ENCODE peak calls at places on chromosomes 2 and 18, in seven cellular contexts. H, Y, F, C, T, A and V are unnamed samples.

GRCh38 chr2:215189393-215189792 is 51.0 kb upstream of the ABCA12 start:
- DNase-seq in H (no peak), Y (no peak), F (no peak), C (no peak), T (no peak), A (no peak), V (no peak)

GRCh38 chr2:28325567-28326468 is 66.8 kb upstream of the FOSL2 start:
- DNase-seq in H (no peak), Y (no peak), F (peak; percentile 86), C (peak; percentile 53), T (no peak), A (peak; percentile 64), V (no peak)

GRCh38 chr2:210195066-210195852 is 24.1 kb upstream of the KANSL1L start:
- DNase-seq in H (no peak), Y (peak; percentile 76), F (no peak), C (peak; percentile 54), T (peak; percentile 30), A (no peak), V (peak; percentile 66)

GRCh38 chr2:24164416-24164973 is 10.4 kb upstream of the FAM228A start:
- DNase-seq in H (peak; percentile 59), Y (peak; percentile 8), F (peak; percentile 31), C (no peak), T (no peak), A (peak; percentile 63), V (peak; percentile 38)

GRCh38 chr2:96407041-96407918 is 71.7 kb downstream of the NCAPH start:
- DNase-seq in H (peak; percentile 56), Y (peak; percentile 83), F (peak; percentile 59), C (peak; percentile 82), T (no peak), A (peak; percentile 62), V (peak; percentile 79)

GRCh38 chr2:151051584-151052220 is 210.0 kb downstream of the RBM43 start:
- DNase-seq in H (no peak), Y (peak; percentile 77), F (peak; percentile 12), C (no peak), T (peak; percentile 55), A (peak; percentile 16), V (peak; percentile 55)

GRCh38 chr2:129793326-129793955 is 186.0 kb upstream of the RAB6C start:
- DNase-seq in H (no peak), Y (no peak), F (no peak), C (no peak), T (no peak), A (no peak), V (no peak)

GRCh38 chr2:21757805-21758204 is 634.0 kb downstream of the TDRD15 start:
- DNase-seq in H (no peak), Y (no peak), F (no peak), C (no peak), T (no peak), A (no peak), V (no peak)

GRCh38 chr18:45634454-45634853 is 19.2 kb downstream of the SLC14A2 start:
- DNase-seq in H (no peak), Y (no peak), F (no peak), C (no peak), T (no peak), A (no peak), V (no peak)

GRCh38 chr2:6827516-6828298 is 38.0 kb downstream of the CMPK2 start:
- DNase-seq in H (no peak), Y (peak; percentile 58), F (no peak), C (no peak), T (no peak), A (no peak), V (no peak)

GRCh38 chr18:8826514-8826913 is 121.2 kb downstream of the MTCL1 start:
- DNase-seq in H (no peak), Y (no peak), F (no peak), C (no peak), T (no peak), A (no peak), V (no peak)

GRCh38 chr18:44922968-44923367 is 242.3 kb downstream of the SETBP1 start:
- DNase-seq in H (no peak), Y (peak; percentile 73), F (no peak), C (no peak), T (no peak), A (no peak), V (no peak)

GRCh38 chr2:155494744-155495143 is 796.2 kb downstream of the KCNJ3 start:
- DNase-seq in H (no peak), Y (no peak), F (no peak), C (no peak), T (no peak), A (no peak), V (no peak)

GRCh38 chr2:69570474-69570873 is 73.1 kb downstream of the AAK1 start:
- DNase-seq in H (no peak), Y (no peak), F (no peak), C (no peak), T (no peak), A (no peak), V (no peak)

GRCh38 chr2:173217106-173217840 is 137.4 kb upstream of the CDCA7 start:
- DNase-seq in H (no peak), Y (no peak), F (no peak), C (no peak), T (no peak), A (no peak), V (no peak)

GRCh38 chr2:187658952-187659525 is 104.8 kb upstream of the TFPI start:
- DNase-seq in H (no peak), Y (peak; percentile 51), F (no peak), C (no peak), T (no peak), A (no peak), V (no peak)

GRCh38 chr2:28358668-28359201 is 33.9 kb upstream of the FOSL2 start:
- DNase-seq in H (no peak), Y (no peak), F (no peak), C (no peak), T (no peak), A (no peak), V (no peak)

GRCh38 chr2:567865-568638 is 109.2 kb downstream of the TMEM18 start:
- DNase-seq in H (no peak), Y (peak; percentile 19), F (no peak), C (peak; percentile 78), T (peak; percentile 41), A (no peak), V (no peak)

GRCh38 chr2:85707304-85707703 is 13.1 kb downstream of the GNLY start:
- DNase-seq in H (no peak), Y (peak; percentile 95), F (peak; percentile 64), C (peak; percentile 82), T (peak; percentile 90), A (no peak), V (peak; percentile 89)

GRCh38 chr2:75224636-75225094 is 25.3 kb upstream of the TACR1 start:
- DNase-seq in H (no peak), Y (peak; percentile 8), F (no peak), C (no peak), T (no peak), A (no peak), V (no peak)

GRCh38 chr18:45910405-45911023 is 56.6 kb downstream of the EPG5 start:
- DNase-seq in H (peak; percentile 52), Y (peak; percentile 48), F (peak; percentile 28), C (no peak), T (peak; percentile 32), A (peak; percentile 9), V (peak; percentile 51)

DNA sequence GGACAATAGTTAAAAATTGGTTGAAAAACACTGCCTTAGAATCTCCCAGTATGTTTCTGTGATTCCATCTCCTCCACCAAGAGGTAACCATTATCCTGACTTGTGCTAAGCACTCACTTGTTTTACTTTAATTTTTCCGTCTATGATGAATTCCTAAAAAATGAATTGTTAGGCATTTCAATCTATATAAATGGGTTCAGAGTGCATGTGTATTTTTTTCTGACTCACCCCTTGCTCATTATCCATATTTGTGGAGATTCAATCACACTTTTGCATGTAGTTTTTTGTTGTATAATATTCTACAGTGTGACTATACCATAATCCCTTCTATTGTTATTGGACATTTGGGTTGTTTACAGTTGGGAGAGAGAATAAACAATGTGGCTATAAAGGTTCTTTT is 1.3 kb downstream of the NDUFB3 start:
- DNase-seq in H (no peak), Y (no peak), F (no peak), C (no peak), T (no peak), A (no peak), V (no peak)
- H3K4me3 ChIP-seq in H (no peak overlapping the region), Y (peak overlapping the region; percentile 80), F (peak overlapping the region; percentile 66), C (no peak overlapping the region), T (no peak overlapping the region), A (peak overlapping the region; percentile 95), V (no peak overlapping the region)

DNA sequence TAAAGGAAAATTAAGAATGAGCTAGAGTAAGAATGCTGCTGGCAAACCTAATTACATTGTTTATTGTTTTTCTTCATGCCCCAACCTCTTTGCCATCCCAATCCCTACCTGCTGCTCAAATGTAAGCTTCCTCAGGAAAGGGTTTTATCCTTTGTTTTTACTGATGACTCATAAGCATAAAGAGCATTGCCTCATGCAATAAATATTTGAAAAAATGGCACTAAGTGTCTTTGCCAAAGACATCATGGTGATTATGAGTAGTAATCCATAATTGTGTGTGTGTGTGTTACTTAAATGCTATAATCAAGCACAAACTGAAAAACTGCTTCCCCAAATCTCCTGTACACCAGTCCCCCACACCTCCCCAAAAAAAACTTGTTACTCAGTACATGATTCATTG is 53.4 kb downstream of the DNER start:
- DNase-seq in H (no peak), Y (peak; percentile 6), F (no peak), C (no peak), T (no peak), A (no peak), V (no peak)
- H3K27me3 ChIP-seq in H (no peaks in the 10 kb centered on the region), Y (no peaks in the 10 kb centered on the region), F (no peaks in the 10 kb centered on the region), C (no peaks in the 10 kb centered on the region), T (peaks cover 2% of the 10 kb centered on the region), A (no peaks in the 10 kb centered on the region), V (no peaks in the 10 kb centered on the region)

DNA sequence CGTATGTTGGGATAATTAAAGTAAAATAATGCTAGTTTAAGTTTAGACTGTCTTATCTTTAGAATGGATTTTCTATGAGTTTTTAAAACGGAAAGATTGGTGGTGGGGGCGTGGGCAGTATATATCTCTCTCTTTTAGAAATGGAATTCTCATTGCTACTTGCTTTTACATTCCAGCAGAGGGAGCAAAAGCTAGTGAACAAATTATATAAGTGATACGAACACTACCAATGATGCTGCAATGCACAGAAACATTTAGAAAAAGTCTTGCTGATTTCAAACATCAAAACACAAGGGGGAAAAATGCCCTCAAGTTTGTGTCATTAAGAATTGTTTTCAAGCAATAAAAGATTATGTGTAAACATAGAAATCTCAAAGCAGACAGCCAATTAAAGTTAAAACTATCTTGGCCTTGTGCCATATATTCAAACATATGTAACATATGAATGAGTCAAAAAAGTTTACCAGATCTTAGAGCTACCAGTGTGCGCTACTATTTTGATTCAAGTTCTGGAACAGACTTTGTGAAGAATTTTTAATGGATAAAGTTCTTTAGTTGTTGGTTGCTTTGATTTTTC is 296.3 kb upstream of the KCNJ3 start:
- DNase-seq in H (no peak), Y (peak; percentile 65), F (no peak), C (no peak), T (peak; percentile 12), A (no peak), V (peak; percentile 35)
- TF ChIP-seq CTCF in H (peak; percentile 29), Y (no peak), F (peak; percentile 53), C (no peak), T (peak; percentile 50), A (peak; percentile 40), V (peak; percentile 49)

DNA sequence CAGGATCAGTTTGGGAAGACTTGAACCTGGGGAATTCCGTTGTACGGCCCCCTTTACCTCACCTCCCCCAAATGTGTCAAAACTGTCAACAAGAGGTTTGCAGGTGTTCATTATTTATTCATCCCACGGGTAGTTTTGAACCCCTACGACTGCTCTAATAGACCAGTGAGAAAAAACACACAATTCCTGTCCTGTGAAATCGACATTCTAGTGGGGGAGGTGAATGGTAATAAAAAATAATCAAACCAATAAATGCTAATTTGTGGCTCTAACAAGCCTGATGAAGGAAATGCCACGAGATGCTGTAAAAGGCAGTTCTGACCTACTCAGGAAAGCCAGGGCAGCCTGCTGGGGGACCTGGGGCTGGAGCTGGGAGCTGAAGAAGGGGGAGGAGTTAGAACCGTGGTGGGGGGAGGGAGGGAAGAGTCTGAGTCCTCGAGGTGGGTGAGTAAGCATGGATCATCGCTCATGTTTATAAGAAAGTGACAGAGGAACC is 463 bp upstream of the DNAJB2 start:
- DNase-seq in H (no peak), Y (no peak), F (no peak), C (no peak), T (no peak), A (no peak), V (no peak)
- H3K4me3 ChIP-seq in H (peak overlapping the region; percentile 88), Y (peak overlapping the region; percentile 27), F (peak overlapping the region; percentile 81), C (peak overlapping the region; percentile 11), T (peak overlapping the region; percentile 65), A (peak overlapping the region; percentile 39), V (peak overlapping the region; percentile 62)